ENCODE peak calls at places on chromosomes 11 and 22, in six cellular contexts. One of them, this sample, is unnamed.

GRCh38 chr11:33633251-33634003 is 67.2 kb downstream of the C11orf91 start:
- DNase-seq in progenitor cell of endocrine pancreas: no peak
- DNase-seq in A549: peak
- DNase-seq in endodermal cell: peak
- DNase-seq in dorsolateral prefrontal cortex: no peak
- DNase-seq in neural progenitor cell: no peak
- DNase-seq in this sample: no peak

GRCh38 chr11:66022401-66023185 is 3.7 kb downstream of the CATSPER1 start:
- DNase-seq in progenitor cell of endocrine pancreas: peak
- DNase-seq in A549: peak
- DNase-seq in endodermal cell: peak
- DNase-seq in dorsolateral prefrontal cortex: peak
- DNase-seq in neural progenitor cell: peak
- DNase-seq in this sample: peak

GRCh38 chr11:22082178-22082577 is 110.7 kb upstream of the ANO5 start:
- DNase-seq in progenitor cell of endocrine pancreas: no peak
- DNase-seq in A549: no peak
- DNase-seq in endodermal cell: no peak
- DNase-seq in dorsolateral prefrontal cortex: no peak
- DNase-seq in neural progenitor cell: no peak
- DNase-seq in this sample: no peak

GRCh38 chr11:101441747-101442146 is 142.1 kb downstream of the TRPC6 start:
- DNase-seq in progenitor cell of endocrine pancreas: no peak
- DNase-seq in A549: no peak
- DNase-seq in endodermal cell: no peak
- DNase-seq in dorsolateral prefrontal cortex: no peak
- DNase-seq in neural progenitor cell: no peak
- DNase-seq in this sample: no peak

GRCh38 chr11:113689711-113690618 is 16.1 kb downstream of the TMPRSS5 start:
- DNase-seq in progenitor cell of endocrine pancreas: no peak
- DNase-seq in A549: no peak
- DNase-seq in endodermal cell: peak
- DNase-seq in dorsolateral prefrontal cortex: no peak
- DNase-seq in neural progenitor cell: no peak
- DNase-seq in this sample: no peak

GRCh38 chr11:13269775-13270174 is 7.8 kb upstream of the BMAL1 start:
- DNase-seq in progenitor cell of endocrine pancreas: no peak
- DNase-seq in A549: no peak
- DNase-seq in endodermal cell: no peak
- DNase-seq in dorsolateral prefrontal cortex: no peak
- DNase-seq in neural progenitor cell: no peak
- DNase-seq in this sample: no peak

GRCh38 chr11:111336582-111337256 is 38.4 kb downstream of the POU2AF3 start:
- DNase-seq in progenitor cell of endocrine pancreas: no peak
- DNase-seq in A549: no peak
- DNase-seq in endodermal cell: peak
- DNase-seq in dorsolateral prefrontal cortex: no peak
- DNase-seq in neural progenitor cell: no peak
- DNase-seq in this sample: no peak

GRCh38 chr22:44335066-44335839 is 22.5 kb upstream of the SHISAL1 start:
- DNase-seq in progenitor cell of endocrine pancreas: no peak
- DNase-seq in A549: no peak
- DNase-seq in endodermal cell: no peak
- DNase-seq in dorsolateral prefrontal cortex: no peak
- DNase-seq in neural progenitor cell: no peak
- DNase-seq in this sample: no peak

GRCh38 chr11:65291613-65292012 is 23.1 kb upstream of the CDC42EP2 start:
- DNase-seq in progenitor cell of endocrine pancreas: no peak
- DNase-seq in A549: peak
- DNase-seq in endodermal cell: no peak
- DNase-seq in dorsolateral prefrontal cortex: no peak
- DNase-seq in neural progenitor cell: no peak
- DNase-seq in this sample: no peak

GRCh38 chr11:36214484-36214883 is 74.7 kb downstream of the COMMD9 start:
- DNase-seq in progenitor cell of endocrine pancreas: no peak
- DNase-seq in A549: no peak
- DNase-seq in endodermal cell: no peak
- DNase-seq in dorsolateral prefrontal cortex: no peak
- DNase-seq in neural progenitor cell: no peak
- DNase-seq in this sample: no peak

GRCh38 chr11:45894555-45895247 is 9.2 kb downstream of the MAPK8IP1 start:
- DNase-seq in progenitor cell of endocrine pancreas: no peak
- DNase-seq in A549: no peak
- DNase-seq in endodermal cell: no peak
- DNase-seq in dorsolateral prefrontal cortex: no peak
- DNase-seq in neural progenitor cell: no peak
- DNase-seq in this sample: no peak

GRCh38 chr11:134579709-134580634 is 167.9 kb upstream of the B3GAT1 start:
- DNase-seq in progenitor cell of endocrine pancreas: no peak
- DNase-seq in A549: no peak
- DNase-seq in endodermal cell: peak
- DNase-seq in dorsolateral prefrontal cortex: no peak
- DNase-seq in neural progenitor cell: no peak
- DNase-seq in this sample: no peak

GRCh38 chr11:106917973-106918372 is 100.3 kb downstream of the GUCY1A2 start:
- DNase-seq in progenitor cell of endocrine pancreas: no peak
- DNase-seq in A549: no peak
- DNase-seq in endodermal cell: peak
- DNase-seq in dorsolateral prefrontal cortex: no peak
- DNase-seq in neural progenitor cell: peak
- DNase-seq in this sample: no peak

GRCh38 chr22:45129703-45130524 is 33.8 kb upstream of the NUP50 start:
- DNase-seq in progenitor cell of endocrine pancreas: no peak
- DNase-seq in A549: no peak
- DNase-seq in endodermal cell: no peak
- DNase-seq in dorsolateral prefrontal cortex: no peak
- DNase-seq in neural progenitor cell: no peak
- DNase-seq in this sample: no peak

GRCh38 chr11:2653930-2654739 is 45.7 kb downstream of the KCNQ1OT1 start:
- DNase-seq in progenitor cell of endocrine pancreas: no peak
- DNase-seq in A549: no peak
- DNase-seq in endodermal cell: no peak
- DNase-seq in dorsolateral prefrontal cortex: no peak
- DNase-seq in neural progenitor cell: no peak
- DNase-seq in this sample: no peak

GRCh38 chr11:119806064-119806915 is 77.3 kb upstream of the NECTIN1 start:
- DNase-seq in progenitor cell of endocrine pancreas: no peak
- DNase-seq in A549: no peak
- DNase-seq in endodermal cell: no peak
- DNase-seq in dorsolateral prefrontal cortex: peak
- DNase-seq in neural progenitor cell: no peak
- DNase-seq in this sample: no peak

GRCh38 chr11:20113147-20113435 is 47.2 kb downstream of the DBX1 start:
- DNase-seq in progenitor cell of endocrine pancreas: no peak
- DNase-seq in A549: no peak
- DNase-seq in endodermal cell: no peak
- DNase-seq in dorsolateral prefrontal cortex: no peak
- DNase-seq in neural progenitor cell: no peak
- DNase-seq in this sample: no peak

GRCh38 chr11:36689442-36689841 is 91.4 kb upstream of the RAG2 start:
- DNase-seq in progenitor cell of endocrine pancreas: no peak
- DNase-seq in A549: no peak
- DNase-seq in endodermal cell: no peak
- DNase-seq in dorsolateral prefrontal cortex: no peak
- DNase-seq in neural progenitor cell: no peak
- DNase-seq in this sample: no peak

GRCh38 chr11:4704054-4704789 is at the start of gene MMP26:
- DNase-seq in progenitor cell of endocrine pancreas: no peak
- DNase-seq in A549: no peak
- DNase-seq in endodermal cell: peak
- DNase-seq in dorsolateral prefrontal cortex: no peak
- DNase-seq in neural progenitor cell: peak
- DNase-seq in this sample: no peak

GRCh38 chr11:116871248-116871647 is 33.8 kb upstream of the APOA1 start:
- DNase-seq in progenitor cell of endocrine pancreas: no peak
- DNase-seq in A549: no peak
- DNase-seq in endodermal cell: no peak
- DNase-seq in dorsolateral prefrontal cortex: no peak
- DNase-seq in neural progenitor cell: no peak
- DNase-seq in this sample: no peak

GRCh38 chr11:1737080-1737757 is 13.2 kb downstream of the IFITM10 start:
- DNase-seq in progenitor cell of endocrine pancreas: no peak
- DNase-seq in A549: no peak
- DNase-seq in endodermal cell: no peak
- DNase-seq in dorsolateral prefrontal cortex: no peak
- DNase-seq in neural progenitor cell: no peak
- DNase-seq in this sample: no peak

GRCh38 chr11:70779433-70780245 is 381.3 kb downstream of the CTTN start:
- DNase-seq in progenitor cell of endocrine pancreas: no peak
- DNase-seq in A549: no peak
- DNase-seq in endodermal cell: no peak
- DNase-seq in dorsolateral prefrontal cortex: no peak
- DNase-seq in neural progenitor cell: no peak
- DNase-seq in this sample: no peak

GRCh38 chr11:27926981-27927481 is 180.9 kb downstream of the KIF18A start:
- DNase-seq in progenitor cell of endocrine pancreas: no peak
- DNase-seq in A549: peak
- DNase-seq in endodermal cell: no peak
- DNase-seq in dorsolateral prefrontal cortex: no peak
- DNase-seq in neural progenitor cell: no peak
- DNase-seq in this sample: no peak

GRCh38 chr11:11558826-11559225 is 63.0 kb downstream of the GALNT18 start:
- DNase-seq in progenitor cell of endocrine pancreas: no peak
- DNase-seq in A549: no peak
- DNase-seq in endodermal cell: no peak
- DNase-seq in dorsolateral prefrontal cortex: no peak
- DNase-seq in neural progenitor cell: no peak
- DNase-seq in this sample: no peak

GRCh38 chr11:123575441-123575840 is 79.0 kb downstream of the SCN3B start:
- DNase-seq in progenitor cell of endocrine pancreas: no peak
- DNase-seq in A549: no peak
- DNase-seq in endodermal cell: no peak
- DNase-seq in dorsolateral prefrontal cortex: no peak
- DNase-seq in neural progenitor cell: no peak
- DNase-seq in this sample: no peak
- TF ChIP-seq CTCF in progenitor cell of endocrine pancreas: no peak
- TF ChIP-seq CTCF in A549: no peak
- TF ChIP-seq CTCF in endodermal cell: no peak
- TF ChIP-seq CTCF in dorsolateral prefrontal cortex: no peak
- TF ChIP-seq CTCF in neural progenitor cell: no peak
- TF ChIP-seq CTCF in this sample: no peak

DNA sequence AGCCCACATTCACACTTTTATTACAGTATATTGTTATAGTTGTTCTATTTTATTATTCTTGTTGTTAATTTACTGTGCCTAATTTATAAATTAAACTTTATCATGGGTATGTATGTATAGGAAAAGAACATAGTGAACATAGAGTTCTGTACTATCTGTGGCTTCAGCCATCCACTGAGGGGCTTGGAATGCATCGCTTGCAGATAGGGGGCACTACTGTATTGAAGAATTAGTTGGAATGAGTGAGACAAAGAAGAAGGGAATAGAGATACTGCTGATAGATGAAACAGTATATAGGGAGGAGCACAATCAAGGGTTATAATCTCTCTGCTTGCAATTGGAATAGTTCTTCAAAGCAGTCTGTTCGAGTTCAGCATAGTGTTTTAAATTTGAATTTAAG is 432.2 kb downstream of the RAB38 start:
- DNase-seq in progenitor cell of endocrine pancreas: no peak
- DNase-seq in A549: no peak
- DNase-seq in endodermal cell: peak
- DNase-seq in dorsolateral prefrontal cortex: no peak
- DNase-seq in neural progenitor cell: peak
- DNase-seq in this sample: no peak
- TF ChIP-seq CTCF in progenitor cell of endocrine pancreas: no peak
- TF ChIP-seq CTCF in A549: no peak
- TF ChIP-seq CTCF in endodermal cell: peak
- TF ChIP-seq CTCF in dorsolateral prefrontal cortex: peak
- TF ChIP-seq CTCF in neural progenitor cell: peak
- TF ChIP-seq CTCF in this sample: no peak

GRCh38 chr11:118524356-118524755 is 2.9 kb upstream of the TTC36 start:
- DNase-seq in progenitor cell of endocrine pancreas: no peak
- DNase-seq in A549: no peak
- DNase-seq in endodermal cell: no peak
- DNase-seq in dorsolateral prefrontal cortex: no peak
- DNase-seq in neural progenitor cell: no peak
- DNase-seq in this sample: no peak

GRCh38 chr11:118519549-118519948 is 7.7 kb upstream of the TTC36 start:
- DNase-seq in progenitor cell of endocrine pancreas: no peak
- DNase-seq in A549: no peak
- DNase-seq in endodermal cell: no peak
- DNase-seq in dorsolateral prefrontal cortex: no peak
- DNase-seq in neural progenitor cell: no peak
- DNase-seq in this sample: no peak

GRCh38 chr11:118521892-118522311 is 5.4 kb upstream of the TTC36 start:
- DNase-seq in progenitor cell of endocrine pancreas: no peak
- DNase-seq in A549: no peak
- DNase-seq in endodermal cell: no peak
- DNase-seq in dorsolateral prefrontal cortex: no peak
- DNase-seq in neural progenitor cell: no peak
- DNase-seq in this sample: no peak

GRCh38 chr11:118524757-118525465 is 2.4 kb upstream of the TTC36 start:
- DNase-seq in progenitor cell of endocrine pancreas: no peak
- DNase-seq in A549: no peak
- DNase-seq in endodermal cell: no peak
- DNase-seq in dorsolateral prefrontal cortex: no peak
- DNase-seq in neural progenitor cell: no peak
- DNase-seq in this sample: no peak

DNA sequence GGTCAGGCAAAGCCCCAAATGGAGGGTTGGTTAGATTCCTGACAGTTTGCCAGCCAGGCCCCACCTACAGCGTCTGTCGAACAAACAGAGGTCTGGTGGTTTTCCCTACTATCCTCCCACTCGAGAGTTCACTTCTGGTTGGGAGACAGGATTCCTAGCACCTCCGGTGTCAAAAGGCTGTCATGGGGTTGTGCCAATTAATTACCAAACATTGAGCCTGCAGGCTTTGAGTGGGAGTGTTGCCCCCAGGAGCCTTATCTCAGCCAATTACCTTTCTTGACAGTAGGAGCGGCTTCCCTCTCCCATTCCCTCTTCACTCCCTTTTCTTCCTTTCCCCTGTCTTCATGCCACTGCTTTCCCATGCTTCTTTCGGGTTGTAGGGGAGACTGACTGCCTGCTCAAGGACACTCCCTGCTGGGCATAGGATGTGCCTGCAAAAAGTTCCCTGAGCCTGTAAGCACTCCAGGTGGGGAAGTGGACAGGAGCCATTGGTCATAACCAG is 4.7 kb upstream of the TTC36 start:
- DNase-seq in progenitor cell of endocrine pancreas: no peak
- DNase-seq in A549: peak
- DNase-seq in endodermal cell: peak
- DNase-seq in dorsolateral prefrontal cortex: no peak
- DNase-seq in neural progenitor cell: peak
- DNase-seq in this sample: no peak
- TF ChIP-seq CTCF in progenitor cell of endocrine pancreas: peak
- TF ChIP-seq CTCF in A549: peak
- TF ChIP-seq CTCF in endodermal cell: peak
- TF ChIP-seq CTCF in dorsolateral prefrontal cortex: no peak
- TF ChIP-seq CTCF in neural progenitor cell: peak
- TF ChIP-seq CTCF in this sample: no peak

DNA sequence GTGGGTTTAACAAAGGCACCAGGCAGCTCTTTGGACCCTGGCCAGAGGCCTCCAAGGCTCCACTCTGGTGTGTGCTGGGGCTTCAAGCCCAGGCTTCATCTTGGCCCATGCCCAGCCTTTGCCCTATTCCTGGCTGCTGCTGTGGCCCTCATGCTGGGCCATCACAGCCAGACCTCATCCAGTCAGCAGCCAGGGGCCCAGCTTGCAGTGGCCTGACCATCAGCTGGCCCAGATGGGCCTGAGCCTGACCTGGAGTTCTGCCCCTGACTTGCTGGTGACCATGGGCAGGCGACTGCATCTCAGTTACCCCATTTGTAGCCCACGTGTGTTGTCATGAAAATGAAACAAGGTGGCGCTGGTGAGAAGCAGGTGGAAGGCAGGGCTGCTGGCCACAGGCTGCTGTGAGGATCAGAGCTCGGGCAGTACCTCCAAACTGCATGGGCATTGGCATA is 76.1 kb downstream of the MED15 start:
- DNase-seq in progenitor cell of endocrine pancreas: no peak
- DNase-seq in A549: peak
- DNase-seq in endodermal cell: peak
- DNase-seq in dorsolateral prefrontal cortex: peak
- DNase-seq in neural progenitor cell: peak
- DNase-seq in this sample: no peak
- TF ChIP-seq CTCF in progenitor cell of endocrine pancreas: peak
- TF ChIP-seq CTCF in A549: peak
- TF ChIP-seq CTCF in endodermal cell: peak
- TF ChIP-seq CTCF in dorsolateral prefrontal cortex: no peak
- TF ChIP-seq CTCF in neural progenitor cell: peak
- TF ChIP-seq CTCF in this sample: no peak

This sample was measured in omental fat pad.